ENCODE peak calls at places on chromosome 5, in eight cellular contexts. O is lower lobe of right lung, L is left ventricle myocardium inferior, S is Peyer's patch, H is astrocyte, D is breast epithelium, X is sigmoid colon, B is neuronal stem cell. T is an unnamed sample.
A peak's percentile ranks its signal among the peaks of the same experiment; 100 is the strongest.

GRCh38 chr5:92106808-92107207 is 723.7 kb upstream of the ARRDC3 start:
- DNase-seq in L (no peak), S (no peak), H (no peak), O (no peak), X (no peak), D (no peak), B (no peak), T (no peak)

GRCh38 chr5:72380491-72381274 is 60.5 kb downstream of the PTCD2 start:
- DNase-seq in H (no peak), O (peak; percentile 49), X (no peak), L (no peak), S (no peak), D (no peak), B (no peak), T (no peak)

GRCh38 chr5:172183881-172184280 is 4.1 kb downstream of the STK10 start:
- DNase-seq in H (no peak), O (no peak), X (no peak), D (no peak), S (no peak), B (no peak), L (no peak), T (no peak)

GRCh38 chr5:68088302-68088701 is 127.3 kb upstream of the PIK3R1 start:
- DNase-seq in S (no peak), O (no peak), X (no peak), L (no peak), B (no peak), D (no peak), H (peak; percentile 86), T (no peak)

GRCh38 chr5:177386542-177386941 is 2.3 kb downstream of the SLC34A1 start:
- DNase-seq in X (no peak), O (no peak), D (no peak), S (no peak), B (no peak), L (no peak), H (no peak), T (no peak)

GRCh38 chr5:76542887-76543690 is 80.1 kb downstream of the F2RL2 start:
- DNase-seq in B (no peak), O (peak; percentile 63), H (no peak), L (no peak), X (no peak), S (peak; percentile 36), D (no peak), T (peak; percentile 69)

GRCh38 chr5:133873936-133874585 is 94.4 kb downstream of the C5orf15 start:
- DNase-seq in D (no peak), X (no peak), H (peak; percentile 68), S (no peak), B (no peak), O (no peak), L (no peak), T (no peak)

GRCh38 chr5:173538018-173538417 is 78.4 kb downstream of the BOD1 start:
- DNase-seq in B (no peak), O (no peak), H (no peak), X (no peak), S (no peak), D (no peak), L (peak; percentile 43), T (no peak)

GRCh38 chr5:1726469-1726865 is 73.2 kb downstream of the MRPL36 start:
- DNase-seq in B (no peak), D (no peak), X (peak; percentile 52), S (peak; percentile 9), H (no peak), O (no peak), L (no peak), T (peak; percentile 33)

GRCh38 chr5:57488308-57488955 is 5.8 kb upstream of the ACTBL2 start:
- DNase-seq in H (peak; percentile 80), X (no peak), D (no peak), O (no peak), S (no peak), L (no peak), B (no peak), T (no peak)

GRCh38 chr5:58094031-58094430 is 365.9 kb downstream of the PLK2 start:
- DNase-seq in D (peak; percentile 39), H (no peak), O (no peak), X (no peak), L (no peak), S (no peak), B (no peak), T (no peak)

GRCh38 chr5:174386306-174386705 is 338.1 kb upstream of the MSX2 start:
- DNase-seq in X (no peak), L (no peak), S (no peak), O (no peak), B (no peak), H (peak; percentile 95), D (no peak), T (no peak)

GRCh38 chr5:107129051-107129450 is 541.7 kb downstream of the EFNA5 start:
- DNase-seq in H (peak; percentile 79), S (no peak), X (no peak), L (no peak), B (no peak), O (no peak), D (no peak), T (no peak)

GRCh38 chr5:157535042-157535865 is 40.3 kb downstream of the ADAM19 start:
- DNase-seq in O (no peak), X (no peak), D (no peak), L (peak; percentile 48), B (no peak), H (peak; percentile 94), S (no peak), T (no peak)

GRCh38 chr5:124395899-124396298 is 350.5 kb downstream of the ZNF608 start:
- DNase-seq in H (no peak), D (no peak), X (no peak), S (no peak), L (no peak), O (no peak), B (no peak), T (no peak)

GRCh38 chr5:160462167-160462566 is 40.5 kb downstream of the PTTG1 start:
- DNase-seq in L (no peak), D (no peak), O (no peak), B (no peak), H (no peak), S (no peak), X (no peak), T (no peak)

GRCh38 chr5:56172225-56172624 is 60.9 kb downstream of the ANKRD55 start:
- DNase-seq in B (no peak), H (peak; percentile 63), D (no peak), S (no peak), O (no peak), L (no peak), X (no peak), T (no peak)

GRCh38 chr5:55427157-55427556 is 107.6 kb downstream of the PLPP1 start:
- DNase-seq in S (no peak), B (no peak), L (no peak), H (peak; percentile 83), O (no peak), X (no peak), D (no peak), T (no peak)

GRCh38 chr5:120464627-120465280 is 654 bp downstream of the PRR16 start:
- DNase-seq in X (peak; percentile 75), B (peak; percentile 37), O (no peak), L (peak; percentile 57), D (no peak), S (peak; percentile 36), H (peak; percentile 41), T (peak; percentile 63)

GRCh38 chr5:124195416-124195815 is 551.0 kb downstream of the ZNF608 start:
- DNase-seq in L (no peak), B (no peak), H (no peak), D (no peak), S (no peak), O (no peak), X (no peak), T (no peak)

GRCh38 chr5:547086-547924 is 23.1 kb upstream of the SLC9A3 start:
- DNase-seq in S (no peak), O (peak; percentile 29), B (no peak), H (no peak), X (peak; percentile 54), D (no peak), L (peak; percentile 7), T (peak; percentile 54)

GRCh38 chr5:74326571-74327338 is 313.8 kb downstream of the ENC1 start:
- DNase-seq in S (no peak), O (no peak), X (no peak), L (no peak), B (no peak), H (peak; percentile 100), D (no peak), T (no peak)

GRCh38 chr5:71825992-71826391 is 106.9 kb downstream of the CARTPT start:
- DNase-seq in X (no peak), S (no peak), H (no peak), L (no peak), O (no peak), B (no peak), D (no peak), T (no peak)

GRCh38 chr5:11681796-11682195 is 222.4 kb downstream of the CTNND2 start:
- DNase-seq in D (no peak), L (no peak), O (no peak), B (no peak), X (no peak), H (no peak), S (no peak), T (no peak)

GRCh38 chr5:16619136-16619535 is 2.3 kb upstream of the RETREG1 start:
- DNase-seq in D (no peak), L (no peak), H (no peak), S (no peak), B (no peak), O (no peak), X (no peak), T (no peak)

DNA sequence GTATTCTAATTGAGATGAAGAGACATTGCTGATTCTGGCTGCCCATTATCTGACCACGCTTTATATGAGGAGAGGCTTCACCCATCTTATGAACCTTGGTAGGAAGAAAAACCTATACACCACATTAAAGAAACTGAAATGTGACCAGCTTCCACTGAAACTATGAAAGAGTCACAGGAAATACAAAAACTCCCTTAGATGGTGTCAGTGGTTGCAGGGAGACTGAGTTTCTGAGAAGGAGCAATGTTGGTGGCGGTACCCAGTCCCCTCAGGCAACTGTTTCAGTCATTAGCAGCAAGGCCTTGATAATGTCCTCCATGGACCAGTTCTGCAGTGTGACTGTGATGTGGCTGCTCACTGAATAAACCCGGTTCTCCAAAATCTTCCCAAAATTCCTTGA is 110.5 kb upstream of the FTMT start:
- DNase-seq in X (no peak), D (no peak), L (no peak), S (no peak), O (no peak), B (no peak), H (no peak), T (no peak)
- H3K4me1 ChIP-seq in X (no peaks in the 10 kb centered on the region), D (no peaks in the 10 kb centered on the region), L (no peaks in the 10 kb centered on the region), S (no peaks in the 10 kb centered on the region), O (no peaks in the 10 kb centered on the region), B (no peaks in the 10 kb centered on the region), H (no peaks in the 10 kb centered on the region), T (no peaks in the 10 kb centered on the region)

GRCh38 chr5:35046754-35047153 is 995 bp downstream of the AGXT2 start:
- DNase-seq in O (no peak), L (no peak), D (no peak), X (no peak), H (peak; percentile 94), B (no peak), S (no peak), T (no peak)
- H3K4me3 ChIP-seq in O (no peak overlapping the region), L (no peak overlapping the region), D (no peak overlapping the region), X (no peak overlapping the region), H (no peak overlapping the region), B (no peak overlapping the region), S (no peak overlapping the region), T (no peak overlapping the region)

GRCh38 chr5:143106175-143106574 is 297.3 kb downstream of the NR3C1 start:
- DNase-seq in X (no peak), B (peak; percentile 12), S (no peak), O (no peak), H (peak; percentile 54), D (no peak), L (no peak), T (no peak)
- H3K4me1 ChIP-seq in X (no peaks in the 10 kb centered on the region), B (peaks cover 6% of the 10 kb centered on the region), S (no peaks in the 10 kb centered on the region), O (peaks cover 37% of the 10 kb centered on the region), H (no peaks in the 10 kb centered on the region), D (no peaks in the 10 kb centered on the region), L (peaks cover 72% of the 10 kb centered on the region), T (peaks cover 31% of the 10 kb centered on the region)

GRCh38 chr5:136031713-136032112 is 2.9 kb downstream of the TGFBI start:
- DNase-seq in H (peak; percentile 63), S (no peak), O (no peak), L (no peak), B (no peak), X (peak; percentile 40), D (no peak), T (peak; percentile 46)
- H3K4me3 ChIP-seq in H (peak overlapping the region; percentile 84), S (no peak overlapping the region), O (no peak overlapping the region), L (peak overlapping the region; percentile 85), B (no peak overlapping the region), X (peak overlapping the region; percentile 68), D (no peak overlapping the region), T (no peak overlapping the region)

T was measured in upper lobe of right lung.